ENCODE peak calls at places on chromosomes 2 and 18, in five cellular contexts. C, M, K, A and E are unnamed samples.

GRCh38 chr2:15948704-15948957 is 8.3 kb downstream of the MYCN start:
- DNase-seq in C (no peak), M (no peak), K (no peak), A (no peak), E (no peak)

GRCh38 chr2:179602452-179602851 is 259.0 kb downstream of the ZNF385B start:
- DNase-seq in C (no peak), M (no peak), K (no peak), A (no peak), E (no peak)

GRCh38 chr18:35267161-35267651 is 22.8 kb downstream of the ZSCAN30 start:
- DNase-seq in C (peak), M (peak), K (peak), A (no peak), E (no peak)

GRCh38 chr18:8812631-8813030 is 107.3 kb downstream of the MTCL1 start:
- DNase-seq in C (no peak), M (no peak), K (no peak), A (peak), E (no peak)

GRCh38 chr2:175030380-175031271 is 25.4 kb upstream of the CHN1 start:
- DNase-seq in C (no peak), M (peak), K (peak), A (peak), E (peak)

GRCh38 chr18:55587341-55588000 is 521 bp downstream of the TCF4 start:
- DNase-seq in C (no peak), M (peak), K (peak), A (peak), E (peak)

GRCh38 chr2:165450141-165450540 is 19.4 kb upstream of the CSRNP3 start:
- DNase-seq in C (no peak), M (no peak), K (no peak), A (no peak), E (no peak)

GRCh38 chr2:36653155-36653554 is 43.4 kb upstream of the VIT start:
- DNase-seq in C (no peak), M (no peak), K (no peak), A (no peak), E (no peak)

GRCh38 chr2:67965246-67965645 is 97.6 kb downstream of the C1D start:
- DNase-seq in C (no peak), M (no peak), K (no peak), A (no peak), E (no peak)

GRCh38 chr18:39232937-39233336 is 1667.3 kb upstream of the CELF4 start:
- DNase-seq in C (no peak), M (no peak), K (no peak), A (no peak), E (no peak)

GRCh38 chr2:162916286-162916801 is 77.8 kb upstream of the KCNH7 start:
- DNase-seq in C (no peak), M (no peak), K (no peak), A (no peak), E (no peak)

GRCh38 chr2:159904127-159904564 is 106.1 kb upstream of the CD302 start:
- DNase-seq in C (peak), M (peak), K (no peak), A (no peak), E (no peak)

GRCh38 chr2:222302178-222303018 is 3.6 kb upstream of the PAX3 start:
- DNase-seq in C (no peak), M (no peak), K (no peak), A (no peak), E (no peak)

GRCh38 chr2:33457588-33458247 is 18.7 kb upstream of the RASGRP3 start:
- DNase-seq in C (no peak), M (no peak), K (no peak), A (peak), E (no peak)

GRCh38 chr2:101699939-101700442 is 2.5 kb downstream of the MAP4K4 start:
- DNase-seq in C (no peak), M (no peak), K (no peak), A (peak), E (peak)

GRCh38 chr18:35949903-35950627 is 22.4 kb upstream of the RMP24 start:
- DNase-seq in C (peak), M (peak), K (peak), A (peak), E (peak)

GRCh38 chr2:43105586-43106562 is 120.5 kb downstream of the ZFP36L2 start:
- DNase-seq in C (no peak), M (no peak), K (no peak), A (no peak), E (no peak)

GRCh38 chr2:85772019-85772745 is 18.4 kb downstream of the ATOH8 start:
- DNase-seq in C (no peak), M (no peak), K (peak), A (peak), E (peak)